ENCODE peak calls at places on chromosomes 12 and 14, in seven cellular contexts. C is DMS153; L is NAMALWA; J is NCI-H1694 treated with DMSO at 0.1 percent for 48 hours; M is activated T-cell treated with anti-CD3 and anti-CD28 coated beads, Interleukin-2, amount 50 U/mL, for 72 hours; O is stimulated activated CD4-positive, alpha-beta T cell treated with anti-CD3 and anti-CD28 coated beads, Interleukin-2, amount 100 ng/mL, for 24 hours; A is gastrocnemius medialis. F is an unnamed sample.

GRCh38 chr14:58966991-58967390 is 221.5 kb upstream of the DAAM1 start:
- DNase-seq in C (no peak), L (no peak), J (no peak), M (no peak), O (no peak), A (no peak), F (no peak)

GRCh38 chr14:70186826-70187483 is 1.8 kb downstream of the SLC8A3 start:
- DNase-seq in C (no peak), L (no peak), J (peak; percentile 89), M (peak; percentile 17), O (peak; percentile 20), A (peak; percentile 74), F (no peak)

GRCh38 chr12:93573552-93574223 is 1.2 kb downstream of the SOCS2 start:
- DNase-seq in C (no peak), L (no peak), J (no peak), M (peak; percentile 15), O (peak; percentile 18), A (no peak), F (no peak)

GRCh38 chr12:32754101-32754500 is 1.6 kb downstream of the YARS2 start:
- DNase-seq in C (no peak), L (no peak), J (no peak), M (no peak), O (no peak), A (no peak), F (no peak)

GRCh38 chr14:51547260-51547659 is 104.5 kb upstream of the FRMD6 start:
- DNase-seq in C (no peak), L (no peak), J (no peak), M (no peak), O (no peak), A (peak; percentile 55), F (peak; percentile 65)

GRCh38 chr12:95316798-95317197 is 99.2 kb downstream of the VEZT start:
- DNase-seq in C (no peak), L (no peak), J (no peak), M (no peak), O (no peak), A (no peak), F (no peak)

GRCh38 chr14:31230559-31230958 is 23.0 kb upstream of the HECTD1 start:
- DNase-seq in C (no peak), L (no peak), J (no peak), M (no peak), O (no peak), A (no peak), F (no peak)

GRCh38 chr12:70695361-70696023 is 58.3 kb upstream of the PTPRB start:
- DNase-seq in C (no peak), L (peak; percentile 8), J (no peak), M (no peak), O (no peak), A (no peak), F (no peak)